ENCODE peak calls at places on chromosome 4, in five cellular contexts. D is A549, Q is SK-N-SH, R is HCT116, O is Panc1. K is an unnamed sample.

GRCh38 chr4:187380181-187380581 is 615.4 kb upstream of the ZFP42 start:
- DNase-seq in D (peak; percentile 43), Q (no peak), R (peak; percentile 67), O (no peak), K (peak; percentile 77)

GRCh38 chr4:108244576-108244975 is 75.8 kb upstream of the LEF1 start:
- DNase-seq in D (no peak), Q (no peak), R (no peak), O (no peak), K (no peak)

GRCh38 chr4:926538-926937 is 5.6 kb downstream of the GAK start:
- DNase-seq in D (peak; percentile 58), Q (peak; percentile 49), R (no peak), O (no peak), K (peak; percentile 88)

GRCh38 chr4:41256740-41257256 is at the start of gene UCHL1:
- DNase-seq in D (peak; percentile 96), Q (peak; percentile 97), R (no peak), O (no peak), K (peak; percentile 98)

GRCh38 chr4:991451-992296 is 1.5 kb downstream of the SLC26A1 start:
- DNase-seq in D (no peak), Q (no peak), R (no peak), O (no peak), K (no peak)

GRCh38 chr4:6520051-6520450 is 47.6 kb upstream of the PPP2R2C start:
- DNase-seq in D (no peak), Q (no peak), R (no peak), O (no peak), K (no peak)

GRCh38 chr4:120008957-120009356 is 57.7 kb downstream of the MAD2L1 start:
- DNase-seq in D (no peak), Q (no peak), R (no peak), O (no peak), K (no peak)

GRCh38 chr4:148151797-148152196 is 290.4 kb downstream of the NR3C2 start:
- DNase-seq in D (no peak), Q (no peak), R (no peak), O (no peak), K (no peak)

GRCh38 chr4:186017801-186018200 is 51.2 kb upstream of the TLR3 start:
- DNase-seq in D (no peak), Q (no peak), R (no peak), O (no peak), K (no peak)

GRCh38 chr4:81021526-81021944 is 9.0 kb upstream of the BMP3 start:
- DNase-seq in D (no peak), Q (no peak), R (no peak), O (no peak), K (no peak)

GRCh38 chr4:102500371-102501175 is 586 bp upstream of the NFKB1 start:
- DNase-seq in D (peak; percentile 37), Q (peak; percentile 73), R (no peak), O (no peak), K (peak; percentile 62)

GRCh38 chr4:63218837-63219236 is 1190.4 kb downstream of the TECRL start:
- DNase-seq in D (no peak), Q (no peak), R (no peak), O (no peak), K (peak; percentile 48)

GRCh38 chr4:94276204-94276603 is 66.4 kb downstream of the HPGDS start:
- DNase-seq in D (no peak), Q (no peak), R (no peak), O (no peak), K (no peak)

GRCh38 chr4:73918058-73918457 is 48.9 kb downstream of the CXCL1 start:
- DNase-seq in D (no peak), Q (no peak), R (no peak), O (no peak), K (no peak)

GRCh38 chr4:36399762-36400353 is 118.4 kb downstream of the DTHD1 start:
- DNase-seq in D (peak; percentile 6), Q (no peak), R (no peak), O (peak; percentile 15), K (peak; percentile 46)

GRCh38 chr4:100042235-100042634 is 92.2 kb upstream of the H2AZ1 start:
- DNase-seq in D (no peak), Q (no peak), R (no peak), O (no peak), K (no peak)

GRCh38 chr4:152605641-152606304 is 69.9 kb upstream of the FBXW7 start:
- DNase-seq in D (no peak), Q (peak; percentile 30), R (no peak), O (no peak), K (no peak)

GRCh38 chr4:3201718-3202702 is 46.9 kb upstream of the MSANTD1 start:
- DNase-seq in D (no peak), Q (no peak), R (no peak), O (no peak), K (no peak)

GRCh38 chr4:98890698-98891097 is 38.2 kb downstream of the EIF4E start:
- DNase-seq in D (no peak), Q (no peak), R (no peak), O (no peak), K (no peak)

GRCh38 chr4:1055721-1056590 is 44.5 kb downstream of the FGFRL1 start:
- DNase-seq in D (no peak), Q (peak; percentile 65), R (no peak), O (no peak), K (peak; percentile 66)

GRCh38 chr4:148955926-148956325 is 513.7 kb upstream of the NR3C2 start:
- DNase-seq in D (no peak), Q (no peak), R (no peak), O (no peak), K (no peak)

GRCh38 chr4:99404595-99405287 is 30.4 kb downstream of the ADH7 start:
- DNase-seq in D (no peak), Q (no peak), R (peak; percentile 18), O (peak; percentile 7), K (peak; percentile 32)

GRCh38 chr4:147160908-147161513 is 215.3 kb upstream of the TTC29 start:
- DNase-seq in D (peak; percentile 49), Q (peak; percentile 77), R (peak; percentile 36), O (peak; percentile 20), K (peak; percentile 72)

GRCh38 chr4:103915224-103915869 is 195.6 kb upstream of the TACR3 start:
- DNase-seq in D (peak; percentile 13), Q (peak; percentile 6), R (peak; percentile 19), O (no peak), K (peak; percentile 44)

DNA sequence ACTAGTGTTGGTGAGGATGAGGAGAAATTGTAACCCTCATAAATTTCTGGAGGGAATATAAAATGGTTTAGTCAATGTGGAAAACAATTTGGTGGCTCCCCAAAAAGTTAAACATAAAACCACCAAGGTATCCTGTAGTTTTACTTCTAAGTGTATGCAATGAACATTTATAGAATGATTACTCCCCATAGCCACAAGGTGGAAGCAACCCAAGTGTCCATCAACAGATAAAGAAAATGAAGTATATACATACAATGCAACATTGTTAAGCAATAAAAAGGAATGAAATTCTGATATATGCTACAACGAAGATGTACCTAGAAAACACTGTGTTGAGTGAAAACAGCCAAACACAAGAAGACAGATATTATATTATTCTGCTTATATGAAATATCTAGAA is 569.1 kb upstream of the GRID2 start:
- DNase-seq in D (no peak), Q (no peak), R (no peak), O (no peak), K (no peak)
- TF ChIP-seq CTCF in D (no peak), Q (peak; percentile 40), R (peak; percentile 31), O (no peak), K (no peak)

DNA sequence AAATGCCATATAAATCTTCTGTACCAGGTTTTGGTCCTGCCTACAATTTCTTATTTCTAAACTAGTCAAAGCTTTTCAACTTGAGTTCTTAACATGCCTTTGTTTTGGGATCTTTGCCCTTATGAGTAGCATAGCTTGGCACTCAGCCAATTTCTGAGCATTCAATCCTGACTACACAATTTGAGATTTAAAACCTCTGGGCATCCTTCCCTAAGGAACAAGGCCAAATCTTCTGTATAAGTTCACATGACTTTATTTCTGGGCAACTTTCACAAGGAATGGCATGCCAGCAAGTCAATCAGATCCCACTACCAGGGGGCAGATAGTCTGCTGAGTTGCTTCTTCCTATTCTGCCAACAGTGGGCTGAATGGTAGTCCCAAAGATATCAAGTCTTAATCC is 254.2 kb downstream of the ADAMTS3 start:
- DNase-seq in D (peak; percentile 1), Q (no peak), R (no peak), O (no peak), K (no peak)
- TF ChIP-seq REST in D (no peak), Q (no peak), R (no peak), O (no peak), K (no peak)

DNA sequence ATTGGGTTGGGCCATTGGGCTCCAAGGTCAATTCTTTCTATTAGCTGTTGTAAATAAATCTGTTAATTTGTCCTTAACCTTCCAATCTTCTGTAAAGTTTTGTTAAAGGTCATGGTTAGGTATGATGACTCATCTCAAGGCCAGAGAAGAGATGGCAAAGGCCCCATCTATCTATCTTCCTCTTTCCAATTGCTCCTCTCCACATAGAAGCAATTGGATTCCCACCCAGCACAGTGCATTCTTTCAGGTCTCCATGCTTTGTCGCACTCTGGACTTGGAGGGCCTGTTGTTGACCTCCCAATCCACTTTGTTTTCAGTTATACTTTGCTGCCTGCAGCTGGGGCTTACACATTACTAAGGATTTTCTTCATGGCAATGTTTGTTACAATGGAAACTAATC is 118.5 kb downstream of the MFAP3L start:
- DNase-seq in D (no peak), Q (no peak), R (no peak), O (no peak), K (no peak)
- TF ChIP-seq CTCF in D (no peak), Q (no peak), R (no peak), O (no peak), K (no peak)

GRCh38 chr4:71187399-71188196 is 151.2 kb upstream of the SLC4A4 start:
- DNase-seq in D (peak; percentile 58), Q (no peak), R (no peak), O (no peak), K (no peak)
- TF ChIP-seq REST in D (no peak), Q (no peak), R (no peak), O (no peak), K (no peak)

GRCh38 chr4:154348657-154349056 is 142.9 kb downstream of the DCHS2 start:
- DNase-seq in D (no peak), Q (no peak), R (no peak), O (no peak), K (peak; percentile 44)
- TF ChIP-seq CTCF in D (no peak), Q (no peak), R (peak; percentile 10), O (peak; percentile 12), K (peak; percentile 53)

DNA sequence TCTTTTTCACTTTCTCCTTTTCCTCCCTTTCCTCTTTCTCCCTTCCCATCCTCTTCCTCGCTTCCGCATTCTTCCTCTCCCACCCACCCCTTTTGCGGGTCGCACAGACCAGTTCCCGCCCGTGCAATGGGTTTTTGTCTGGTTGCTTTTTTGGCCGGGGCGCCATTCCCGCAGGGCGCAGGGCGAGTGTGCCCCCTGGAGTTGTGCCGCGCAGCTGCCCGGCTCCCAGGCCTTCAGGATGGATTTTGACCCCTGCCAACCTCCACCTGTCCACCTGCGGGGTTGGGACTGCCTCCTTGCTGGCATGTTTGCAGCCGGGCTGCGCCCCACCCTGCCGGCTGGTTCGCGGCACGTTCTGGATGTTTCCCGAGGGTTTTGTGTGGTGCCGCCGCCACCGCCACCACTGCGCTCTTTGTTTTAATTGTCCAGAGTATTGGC is 578 bp upstream of the SEL1L3 start:
- DNase-seq in D (peak; percentile 27), Q (peak; percentile 57), R (no peak), O (no peak), K (peak; percentile 74)
- TF ChIP-seq REST in D (no peak), Q (no peak), R (no peak), O (no peak), K (no peak)